ENCODE peak calls at places on chromosomes 5 and 9, in six cellular contexts. X is right atrium auricular region, G is IMR-90, J is H9, Y is testis, S is left ventricle myocardium inferior. T is an unnamed sample. For H3K27me3, the result is how much of the 10 kb centered on the place peaks cover.

GRCh38 chr9:84002344-84002743 is 21.7 kb downstream of the RMI1 start:
- DNase-seq in S (no peak), J (no peak), X (no peak), G (peak), Y (no peak), T (no peak)

GRCh38 chr9:99863955-99864354 is 42.3 kb downstream of the NR4A3 start:
- DNase-seq in X (no peak), G (no peak), Y (no peak), S (no peak), J (no peak), T (no peak)

GRCh38 chr9:2043881-2044462 is 28.8 kb downstream of the SMARCA2 start:
- DNase-seq in G (no peak), X (no peak), J (no peak), S (no peak), Y (peak), T (no peak)

GRCh38 chr5:64637837-64638443 is 52.4 kb upstream of the SHISAL2B start:
- DNase-seq in Y (no peak), X (no peak), S (no peak), J (peak), G (no peak), T (no peak)

GRCh38 chr5:87300744-87301143 is 33.1 kb downstream of the RASA1 start:
- DNase-seq in J (no peak), G (peak), Y (no peak), X (no peak), S (no peak), T (peak)

GRCh38 chr5:71899865-71900342 is 180.8 kb downstream of the CARTPT start:
- DNase-seq in J (no peak), Y (no peak), S (peak), X (no peak), G (peak), T (no peak)

GRCh38 chr9:89179535-89179919 is 909 bp upstream of the SHC3 start:
- DNase-seq in G (peak), J (no peak), S (no peak), Y (no peak), X (no peak), T (no peak)

GRCh38 chr9:116566677-116567488 is 120.2 kb upstream of the TRIM32 start:
- DNase-seq in Y (no peak), X (no peak), J (no peak), S (no peak), G (peak), T (no peak)

GRCh38 chr9:114696814-114697544 is 15.0 kb upstream of the TEX48 start:
- DNase-seq in Y (no peak), G (peak), X (no peak), J (no peak), S (no peak), T (no peak)

GRCh38 chr5:157051604-157052245 is 7.2 kb downstream of the HAVCR1 start:
- DNase-seq in S (no peak), G (no peak), J (no peak), Y (no peak), X (no peak), T (no peak)

GRCh38 chr9:135136481-135136880 is 49.0 kb downstream of the OLFM1 start:
- DNase-seq in J (no peak), S (no peak), Y (no peak), G (no peak), X (no peak), T (no peak)

GRCh38 chr5:140216468-140217074 is 41.6 kb downstream of the CYSTM1 start:
- DNase-seq in G (no peak), J (no peak), Y (no peak), S (no peak), X (no peak), T (no peak)

GRCh38 chr5:64874753-64875152 is 106.0 kb downstream of the CWC27 start:
- DNase-seq in J (no peak), X (no peak), G (no peak), S (no peak), Y (no peak), T (no peak)

GRCh38 chr5:175460560-175460959 is 16.6 kb upstream of the DRD1 start:
- DNase-seq in X (no peak), J (no peak), G (no peak), Y (no peak), S (no peak), T (no peak)

GRCh38 chr9:136343884-136344269 is 16.5 kb downstream of the GPSM1 start:
- DNase-seq in G (no peak), S (no peak), J (no peak), Y (no peak), X (no peak), T (no peak)

GRCh38 chr9:136346157-136346481 is 17.4 kb downstream of the DNLZ start:
- DNase-seq in J (no peak), X (no peak), G (no peak), S (no peak), Y (no peak), T (no peak)

GRCh38 chr9:136344544-136345280 is 17.4 kb downstream of the GPSM1 start:
- DNase-seq in Y (no peak), G (no peak), S (no peak), X (no peak), J (no peak), T (no peak)

GRCh38 chr9:136346927-136347465 is 16.5 kb downstream of the DNLZ start:
- DNase-seq in S (no peak), X (no peak), J (no peak), G (no peak), Y (no peak), T (no peak)

DNA sequence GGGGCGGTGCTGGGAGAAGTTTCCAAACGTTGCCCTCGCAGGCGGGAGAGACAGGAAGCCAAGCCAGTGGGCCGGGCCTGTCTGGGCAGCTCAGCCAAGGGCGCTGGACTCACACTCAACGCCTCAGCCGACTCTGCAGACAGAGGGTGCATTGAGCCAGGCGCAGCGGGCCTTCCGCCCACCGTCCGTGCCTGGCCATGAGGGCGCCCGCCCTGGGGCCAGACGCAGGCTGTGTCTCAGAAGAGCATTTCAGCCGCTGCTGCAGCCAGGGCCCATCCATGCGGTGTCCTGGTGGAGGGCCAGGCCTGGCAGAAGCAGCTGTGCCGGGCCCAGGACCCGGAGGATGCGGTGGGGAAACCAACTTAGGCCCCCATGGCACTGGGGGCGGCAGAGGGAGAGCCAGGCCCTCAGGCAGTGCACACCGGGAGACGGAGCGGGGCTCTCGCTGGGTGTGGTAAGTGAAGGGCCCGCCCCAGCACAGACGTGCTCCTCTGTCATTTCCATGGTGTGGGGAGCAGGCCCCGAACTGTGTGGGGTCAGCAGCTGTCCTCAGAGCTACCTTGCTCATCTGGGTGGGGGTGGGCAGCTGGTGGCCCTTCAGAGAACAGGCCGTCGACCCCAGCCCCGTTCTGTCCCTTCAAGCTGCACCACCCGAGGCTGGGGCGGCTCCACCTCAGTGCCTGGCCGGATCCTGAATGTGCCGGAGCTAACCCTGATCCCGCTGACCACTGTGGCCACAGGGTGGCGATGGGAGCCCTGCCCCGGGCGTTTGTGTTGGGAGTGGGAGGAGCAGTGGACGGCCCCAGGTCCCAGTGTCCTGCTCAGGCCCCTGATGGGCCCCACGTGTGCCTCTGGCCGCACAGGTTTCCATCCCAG is 18.0 kb downstream of the DNLZ start:
- DNase-seq in S (peak), X (peak), G (no peak), J (peak), Y (peak), T (peak)
- TF ChIP-seq CTCF in S (peak), X (peak), G (peak), J (peak), Y (peak), T (peak)

DNA sequence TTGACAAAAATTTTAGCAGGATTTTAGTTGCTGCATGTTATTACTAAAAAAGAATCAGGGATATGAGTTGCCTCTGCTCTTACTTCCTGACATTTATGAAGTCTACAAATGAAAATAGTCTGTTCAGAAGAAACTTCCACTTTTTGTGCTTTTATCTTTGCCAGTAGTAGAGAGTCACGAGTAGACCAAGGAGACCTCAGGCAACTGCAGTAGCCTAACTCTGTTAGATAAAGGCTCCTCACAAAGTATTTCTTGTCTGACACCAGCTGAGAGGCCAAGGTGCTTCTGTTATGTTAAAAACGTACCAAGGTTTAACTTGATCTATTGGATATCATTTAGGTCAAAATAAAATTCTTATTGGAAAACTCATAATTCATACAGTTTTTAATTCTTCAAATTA is 333.9 kb downstream of the NR2F1-AS1 start:
- DNase-seq in J (no peak), S (no peak), G (no peak), Y (no peak), X (no peak), T (no peak)
- H3K27me3 ChIP-seq in J (under half), S (under half), G (under half), Y (under half), X (under half), T (under half)

GRCh38 chr5:181207214-181207959 is 2.4 kb upstream of the TRIM7 start:
- DNase-seq in S (peak), X (peak), Y (peak), G (peak), J (peak), T (peak)

GRCh38 chr5:181207960-181208253 is 2.9 kb upstream of the TRIM7 start:
- DNase-seq in G (no peak), X (no peak), S (no peak), J (no peak), Y (no peak), T (no peak)

GRCh38 chr5:181212934-181213333 is 7.9 kb upstream of the TRIM7 start:
- DNase-seq in G (no peak), S (no peak), J (no peak), Y (no peak), X (no peak), T (no peak)

GRCh38 chr5:181212080-181212479 is 7.1 kb upstream of the TRIM7 start:
- DNase-seq in G (no peak), X (no peak), J (no peak), Y (no peak), S (no peak), T (no peak)

GRCh38 chr5:181211208-181211607 is 6.2 kb upstream of the TRIM7 start:
- DNase-seq in J (no peak), Y (no peak), S (no peak), X (no peak), G (no peak), T (no peak)
- TF ChIP-seq CTCF in J (peak), Y (no peak), S (no peak), X (no peak), G (no peak), T (no peak)

GRCh38 chr5:105504-106080 is 13.6 kb downstream of the PLEKHG4B start:
- DNase-seq in S (no peak), G (no peak), J (no peak), Y (no peak), X (no peak), T (no peak)

GRCh38 chr5:107526-107925 is 15.6 kb downstream of the PLEKHG4B start:
- DNase-seq in G (no peak), J (no peak), S (no peak), X (no peak), Y (no peak), T (no peak)

GRCh38 chr5:109826-110225 is 17.9 kb downstream of the PLEKHG4B start:
- DNase-seq in J (no peak), Y (no peak), X (no peak), G (no peak), S (no peak), T (no peak)

GRCh38 chr5:104778-105296 is 12.9 kb downstream of the PLEKHG4B start:
- DNase-seq in J (no peak), X (no peak), Y (no peak), G (no peak), S (no peak), T (no peak)

GRCh38 chr5:106587-106986 is 14.6 kb downstream of the PLEKHG4B start:
- DNase-seq in J (peak), G (no peak), S (no peak), Y (no peak), X (no peak), T (no peak)
- H3K27me3 ChIP-seq in J (under half), G (under half), S (half or more), Y (under half), X (under half), T (under half)

GRCh38 chr5:173581408-173582197 is 34.8 kb downstream of the BOD1 start:
- DNase-seq in J (peak), G (peak), S (no peak), X (no peak), Y (peak), T (no peak)
- TF ChIP-seq CTCF in J (peak), G (peak), S (peak), X (peak), Y (peak), T (peak)

GRCh38 chr9:127543221-127543620 is 68.9 kb upstream of the STXBP1 start:
- DNase-seq in S (no peak), X (no peak), J (no peak), G (no peak), Y (no peak), T (no peak)
- H3K27me3 ChIP-seq in S (under half), X (under half), J (under half), G (under half), Y (under half), T (under half)

GRCh38 chr5:38845555-38846378 is at the start of gene OSMR:
- DNase-seq in J (peak), S (peak), Y (peak), G (peak), X (peak), T (peak)
- TF ChIP-seq CTCF in J (no peak), S (peak), Y (no peak), G (no peak), X (no peak), T (no peak)

GRCh38 chr9:137166242-137167112 is 3.4 kb downstream of the LRRC26 start:
- DNase-seq in X (no peak), Y (no peak), S (no peak), J (no peak), G (no peak), T (no peak)
- H3K27me3 ChIP-seq in X (half or more), Y (under half), S (half or more), J (under half), G (half or more), T (half or more)

GRCh38 chr9:133561976-133562554 is 27.6 kb downstream of the ADAMTSL2 start:
- DNase-seq in X (no peak), S (no peak), J (no peak), Y (no peak), G (no peak), T (no peak)

GRCh38 chr9:133560944-133561343 is 26.4 kb downstream of the ADAMTSL2 start:
- DNase-seq in Y (no peak), X (no peak), J (no peak), G (no peak), S (no peak), T (no peak)

GRCh38 chr9:133564451-133564850 is 29.9 kb downstream of the ADAMTSL2 start:
- DNase-seq in S (no peak), J (no peak), G (no peak), X (no peak), Y (no peak), T (no peak)

GRCh38 chr9:133562611-133563285 is 28.2 kb downstream of the ADAMTSL2 start:
- DNase-seq in J (no peak), Y (no peak), S (no peak), G (no peak), X (no peak), T (no peak)

GRCh38 chr9:133563286-133564213 is 29.0 kb downstream of the ADAMTSL2 start:
- DNase-seq in J (no peak), X (peak), Y (no peak), S (peak), G (peak), T (no peak)
- TF ChIP-seq CTCF in J (no peak), X (peak), Y (no peak), S (no peak), G (no peak), T (no peak)

DNA sequence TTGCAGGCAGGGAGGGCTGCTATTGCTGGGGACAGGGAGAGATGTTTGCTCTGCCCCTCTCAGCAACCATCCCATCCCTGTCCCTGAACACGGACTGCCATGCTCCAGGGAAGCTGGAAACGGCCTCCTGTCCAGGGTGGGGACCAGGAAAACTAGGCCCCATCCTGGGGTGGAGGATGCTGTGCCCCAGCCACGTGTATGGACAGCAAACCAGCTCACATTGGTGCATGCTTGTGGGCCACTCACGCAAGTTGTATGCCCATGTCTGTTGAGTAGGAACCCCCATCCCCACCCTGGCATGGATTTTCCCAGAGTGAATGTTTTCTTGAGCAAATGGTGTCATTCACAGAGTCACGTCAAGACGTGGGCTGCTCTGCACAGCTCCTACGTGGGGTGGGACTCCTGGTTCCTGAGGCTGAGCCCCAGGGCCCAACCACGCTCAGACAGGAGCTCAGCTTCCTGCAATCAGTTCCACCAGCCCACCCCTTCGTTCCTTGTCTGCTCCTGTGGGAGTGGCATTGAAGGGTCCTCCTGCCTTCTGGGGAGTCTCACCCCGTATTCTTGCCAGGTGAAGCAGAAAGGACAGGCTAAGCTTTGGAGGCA is 4.6 kb downstream of the UNC5A start:
- DNase-seq in S (no peak), Y (no peak), X (no peak), G (no peak), J (no peak), T (no peak)
- H3K27me3 ChIP-seq in S (half or more), Y (under half), X (under half), G (half or more), J (under half), T (half or more)

T was measured in adrenal gland.